ENCODE peak calls at places on chromosomes 7 and 10, in five cellular contexts. E, K, H, G and D are unnamed samples.

GRCh38 chr7:47783456-47784240 is 164.6 kb downstream of the PKD1L1 start:
- DNase-seq in G (no peak), K (peak; percentile 97), E (no peak), H (no peak), D (no peak)

GRCh38 chr7:65967361-65968155 is 14.5 kb downstream of the GUSB start:
- DNase-seq in K (no peak), E (no peak), G (no peak), H (no peak), D (no peak)

GRCh38 chr10:133013478-133013877 is 71.1 kb upstream of the CFAP46 start:
- DNase-seq in E (no peak), G (peak; percentile 87), K (no peak), H (no peak), D (no peak)

GRCh38 chr7:132687981-132688383 is 111.7 kb upstream of the PLXNA4 start:
- DNase-seq in H (peak; percentile 75), E (no peak), K (no peak), G (no peak), D (no peak)

GRCh38 chr7:51685794-51686193 is 369.2 kb upstream of the COBL start:
- DNase-seq in E (no peak), G (no peak), H (no peak), K (no peak), D (no peak)

GRCh38 chr7:103369430-103369829 is 22.0 kb downstream of the PSMC2 start:
- DNase-seq in G (no peak), K (no peak), H (no peak), E (no peak), D (no peak)

GRCh38 chr10:80277567-80278250 is 11.7 kb downstream of the MAT1A start:
- DNase-seq in E (no peak), G (no peak), K (no peak), H (no peak), D (no peak)

GRCh38 chr7:16754869-16755317 is 1.3 kb downstream of the TSPAN13 start:
- DNase-seq in E (no peak), K (no peak), H (no peak), G (no peak), D (no peak)

GRCh38 chr7:116316838-116317612 is 106.7 kb downstream of the TES start:
- DNase-seq in K (peak; percentile 100), H (no peak), G (no peak), E (peak; percentile 78), D (peak; percentile 28)

GRCh38 chr10:70738425-70739121 is 46.6 kb downstream of the TBATA start:
- DNase-seq in E (no peak), G (peak; percentile 28), K (no peak), H (no peak), D (no peak)

GRCh38 chr7:40761757-40762342 is 627.0 kb downstream of the SUGCT start:
- DNase-seq in K (peak; percentile 12), H (no peak), E (no peak), G (no peak), D (no peak)
- TF ChIP-seq CTCF in K (no peak), H (no peak), E (no peak), G (no peak), D (no peak)

GRCh38 chr7:79268730-79269129 is 184.7 kb downstream of the MAGI2 start:
- DNase-seq in E (no peak), G (no peak), K (no peak), H (no peak), D (no peak)

GRCh38 chr7:79272938-79273337 is 180.5 kb downstream of the MAGI2 start:
- DNase-seq in H (no peak), K (peak; percentile 59), G (no peak), E (no peak), D (no peak)

GRCh38 chr7:79272066-79272669 is 181.3 kb downstream of the MAGI2 start:
- DNase-seq in E (no peak), K (peak; percentile 71), H (no peak), G (no peak), D (peak; percentile 23)
- TF ChIP-seq CTCF in E (peak; percentile 22), K (peak; percentile 54), H (peak; percentile 79), G (peak; percentile 63), D (peak; percentile 34)

GRCh38 chr7:74203956-74204615 is 5.7 kb upstream of the LAT2 start:
- DNase-seq in G (no peak), K (no peak), E (no peak), H (no peak), D (no peak)
- TF ChIP-seq CTCF in G (no peak), K (no peak), E (no peak), H (no peak), D (no peak)

DNA sequence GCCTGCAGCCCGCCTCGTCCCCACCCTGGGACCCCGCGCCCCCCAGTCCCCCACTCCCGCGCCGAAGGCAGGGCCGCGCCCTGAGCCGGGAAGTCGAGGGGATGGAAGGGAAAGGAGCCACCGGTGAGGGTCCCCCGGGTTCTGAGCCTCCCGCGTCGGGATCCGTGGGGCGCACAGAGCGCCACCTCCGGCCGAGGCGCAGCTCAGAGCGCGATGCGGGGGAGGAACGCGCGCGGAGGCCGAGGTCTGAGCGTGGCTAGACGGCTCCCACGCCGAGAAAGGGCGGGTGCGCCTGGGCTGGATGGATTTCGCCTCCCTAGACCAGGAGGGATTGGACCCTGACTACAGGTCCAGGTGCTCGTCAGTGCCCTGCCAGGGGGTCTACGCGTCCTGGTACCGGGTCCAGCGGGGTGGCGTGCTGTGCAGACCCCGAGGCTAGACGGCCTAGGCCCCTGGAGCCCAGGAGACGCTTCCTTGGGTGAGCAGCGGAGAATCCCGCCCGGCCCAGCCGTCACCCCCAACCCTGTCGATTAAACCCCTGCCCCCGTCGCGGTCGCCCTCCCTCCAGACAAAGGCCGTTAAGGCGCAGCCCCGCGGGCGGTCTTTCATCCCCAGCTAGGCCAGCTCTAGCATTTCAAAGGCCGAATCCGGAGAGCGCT is 986 bp upstream of the PDGFA start:
- DNase-seq in E (no peak), H (no peak), G (no peak), K (no peak), D (no peak)
- TF ChIP-seq CTCF in E (no peak), H (no peak), G (peak; percentile 6), K (no peak), D (no peak)

DNA sequence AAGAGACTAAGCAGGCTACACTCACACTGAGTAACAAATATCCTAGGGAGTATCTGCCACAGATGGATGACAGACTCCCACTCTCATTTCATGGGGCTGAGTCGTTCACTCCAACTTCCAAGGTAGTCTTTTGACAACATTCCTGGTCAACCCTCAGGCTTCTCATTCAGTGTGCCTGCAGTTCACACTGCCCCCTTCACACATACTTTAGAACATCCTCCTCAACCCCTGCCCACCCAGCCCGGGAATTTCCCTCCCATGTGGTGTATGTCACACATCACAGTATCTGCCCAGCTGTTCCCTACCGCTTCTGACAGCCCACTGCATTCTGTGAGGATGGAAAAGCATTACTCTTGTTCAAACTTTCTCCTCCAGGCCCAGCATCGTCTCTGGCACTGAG is 110.5 kb downstream of the SFMBT2 start:
- DNase-seq in G (no peak), K (no peak), H (no peak), E (no peak), D (no peak)
- TF ChIP-seq CTCF in G (no peak), K (no peak), H (no peak), E (no peak), D (no peak)

GRCh38 chr10:1170867-1171180 is 114.6 kb downstream of the WDR37 start:
- DNase-seq in H (no peak), E (no peak), G (no peak), K (no peak), D (no peak)

GRCh38 chr10:1169981-1170866 is 114.0 kb downstream of the WDR37 start:
- DNase-seq in G (no peak), K (no peak), H (no peak), E (no peak), D (no peak)

GRCh38 chr10:1166828-1167275 is 110.7 kb downstream of the WDR37 start:
- DNase-seq in E (no peak), K (no peak), G (no peak), H (no peak), D (no peak)

GRCh38 chr10:1169186-1169885 is 113.2 kb downstream of the WDR37 start:
- DNase-seq in G (no peak), H (no peak), E (no peak), K (no peak), D (no peak)

GRCh38 chr10:1168763-1169162 is 112.6 kb downstream of the WDR37 start:
- DNase-seq in E (no peak), K (no peak), H (no peak), G (no peak), D (no peak)
- TF ChIP-seq CTCF in E (no peak), K (no peak), H (no peak), G (no peak), D (no peak)

GRCh38 chr7:54986716-54987115 is 32.1 kb upstream of the EGFR start:
- DNase-seq in E (no peak), K (no peak), G (no peak), H (no peak), D (no peak)

GRCh38 chr7:54978364-54979116 is 40.3 kb upstream of the EGFR start:
- DNase-seq in H (no peak), E (no peak), K (no peak), G (no peak), D (no peak)

GRCh38 chr7:54985405-54986360 is 33.1 kb upstream of the EGFR start:
- DNase-seq in H (no peak), K (peak; percentile 73), G (no peak), E (no peak), D (no peak)

GRCh38 chr7:54980521-54980920 is 38.3 kb upstream of the EGFR start:
- DNase-seq in G (no peak), E (no peak), H (no peak), K (no peak), D (no peak)

GRCh38 chr7:54981913-54982312 is 36.9 kb upstream of the EGFR start:
- DNase-seq in E (no peak), K (no peak), G (no peak), H (no peak), D (no peak)
- TF ChIP-seq CTCF in E (no peak), K (no peak), G (no peak), H (no peak), D (no peak)

DNA sequence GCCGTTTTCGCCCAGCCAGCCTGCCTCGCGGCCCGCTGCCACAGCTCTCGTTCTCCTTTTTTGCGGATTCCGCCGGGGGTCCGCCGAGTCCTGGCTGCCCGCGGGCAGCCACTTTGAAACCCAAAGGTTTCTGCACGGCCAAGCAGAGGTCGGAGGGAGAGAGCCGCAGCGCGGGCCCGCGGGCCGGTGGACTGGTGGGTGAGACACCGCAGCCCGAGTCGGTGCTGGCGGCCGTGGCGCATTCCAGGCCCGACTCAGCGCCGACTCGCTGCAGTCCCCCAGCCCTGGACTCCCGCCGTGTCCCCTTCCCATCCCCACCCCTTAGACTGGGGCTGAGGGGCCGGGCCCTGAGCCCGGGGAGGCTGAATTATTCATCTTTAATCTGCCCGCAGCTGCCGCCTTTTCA is 2.4 kb downstream of the PAX2 start:
- DNase-seq in E (no peak), K (no peak), G (no peak), H (peak; percentile 54), D (no peak)
- TF ChIP-seq CTCF in E (no peak), K (no peak), G (no peak), H (no peak), D (no peak)

GRCh38 chr7:134254311-134254710 is 62.4 kb downstream of the SLC35B4 start:
- DNase-seq in G (no peak), H (no peak), E (no peak), K (peak; percentile 22), D (no peak)
- TF ChIP-seq CTCF in G (no peak), H (no peak), E (no peak), K (peak; percentile 7), D (no peak)